ENCODE peak calls at places on chromosomes 12 and 14, in five cellular contexts. Z is stimulated activated CD4-positive, alpha-beta T cell treated with anti-CD3 and anti-CD28 coated beads, Interleukin-4, amount 100 ng/mL, for 1 hour; N is NCI-H1417; S is AG09319; D is amniotic stem cell. F is an unnamed sample.

GRCh38 chr12:82069931-82070514 is 288.2 kb downstream of the CCDC59 start:
- DNase-seq in Z (no peak), N (no peak), S (no peak), D (no peak), F (no peak)

GRCh38 chr12:47414511-47414910 is 291.3 kb downstream of the RPAP3 start:
- DNase-seq in Z (no peak), N (peak), S (no peak), D (no peak), F (no peak)

GRCh38 chr14:98189944-98190343 is 1082.1 kb downstream of the BCL11B start:
- DNase-seq in Z (no peak), N (no peak), S (no peak), D (no peak), F (no peak)

GRCh38 chr12:117875652-117876491 is 92.9 kb downstream of the KSR2 start:
- DNase-seq in Z (peak), N (peak), S (no peak), D (no peak), F (no peak)

GRCh38 chr12:26124491-26125450 is at the start of gene BHLHE41:
- DNase-seq in Z (peak), N (peak), S (no peak), D (peak), F (no peak)

GRCh38 chr14:71141701-71142374 is 234.6 kb downstream of the PCNX1 start:
- DNase-seq in Z (no peak), N (no peak), S (no peak), D (no peak), F (no peak)

GRCh38 chr14:44988694-44989093 is 26.7 kb downstream of the TOGARAM1 start:
- DNase-seq in Z (no peak), N (no peak), S (no peak), D (no peak), F (no peak)

GRCh38 chr12:120453977-120454376 is 7.7 kb downstream of the GATC start:
- DNase-seq in Z (no peak), N (peak), S (no peak), D (no peak), F (peak)

GRCh38 chr12:116039081-116039480 is 238.4 kb downstream of the MED13L start:
- DNase-seq in Z (no peak), N (no peak), S (no peak), D (no peak), F (no peak)

GRCh38 chr12:44500423-44500822 is 375.7 kb downstream of the NELL2 start:
- DNase-seq in Z (no peak), N (no peak), S (no peak), D (no peak), F (no peak)

GRCh38 chr14:23094666-23095195 is at the start of gene ACIN1:
- DNase-seq in Z (no peak), N (no peak), S (peak), D (no peak), F (no peak)

GRCh38 chr12:53676715-53677611 is 1.1 kb upstream of the ATP5MC2 start:
- DNase-seq in Z (peak), N (peak), S (no peak), D (no peak), F (no peak)

GRCh38 chr14:21917699-21918436 is 244.2 kb upstream of the OR4E1 start:
- DNase-seq in Z (peak), N (peak), S (no peak), D (peak), F (peak)

GRCh38 chr14:50527970-50528369 is 4.4 kb downstream of the MAP4K5 start:
- DNase-seq in Z (no peak), N (no peak), S (no peak), D (no peak), F (no peak)

GRCh38 chr14:96626916-96627315 is 124.7 kb downstream of the PAPOLA start:
- DNase-seq in Z (no peak), N (no peak), S (no peak), D (no peak), F (no peak)

GRCh38 chr12:77213316-77213715 is 147.9 kb upstream of the E2F7 start:
- DNase-seq in Z (no peak), N (peak), S (no peak), D (no peak), F (no peak)

GRCh38 chr14:21098892-21099595 is 589 bp upstream of the ZNF219 start:
- DNase-seq in Z (no peak), N (no peak), S (no peak), D (no peak), F (no peak)

GRCh38 chr12:109999649-109999971 is 380 bp downstream of the ANKRD13A start:
- DNase-seq in Z (no peak), N (no peak), S (no peak), D (no peak), F (no peak)

GRCh38 chr12:7160183-7160582 is 29.3 kb upstream of the PEX5 start:
- DNase-seq in Z (no peak), N (no peak), S (no peak), D (no peak), F (no peak)

GRCh38 chr12:65586796-65587195 is 237.5 kb upstream of the HMGA2 start:
- DNase-seq in Z (no peak), N (no peak), S (no peak), D (no peak), F (no peak)